ENCODE peak calls at places on chromosomes 11 and 22, in four cellular contexts. Z is fibroblast of pulmonary artery, D is hepatocyte, J is upper lobe of left lung. M is an unnamed sample.

GRCh38 chr22:37253164-37253660 is 9.1 kb upstream of the RAC2 start:
- DNase-seq in J (peak; percentile 6), D (no peak), Z (no peak), M (no peak)

GRCh38 chr11:127195791-127196190 is 195.2 kb upstream of the KIRREL3 start:
- DNase-seq in D (no peak), Z (no peak), J (no peak), M (no peak)

GRCh38 chr22:32202539-32203180 is 2.2 kb downstream of the RFPL2 start:
- DNase-seq in D (peak; percentile 84), Z (peak; percentile 41), J (peak; percentile 74), M (no peak)

GRCh38 chr11:18261721-18262120 is 4.3 kb upstream of the SAA1 start:
- DNase-seq in Z (no peak), D (no peak), J (no peak), M (no peak)

GRCh38 chr11:66529069-66529468 is 16.8 kb downstream of the ZDHHC24 start:
- DNase-seq in D (no peak), J (no peak), Z (no peak), M (no peak)

GRCh38 chr11:76469141-76469540 is 24.3 kb downstream of the EMSY start:
- DNase-seq in D (no peak), Z (no peak), J (no peak), M (no peak)

GRCh38 chr22:37560682-37561208 is 465 bp downstream of the CDC42EP1 start:
- DNase-seq in J (peak; percentile 46), D (peak; percentile 73), Z (peak; percentile 64), M (no peak)

GRCh38 chr11:114607753-114608459 is 12.3 kb upstream of the NXPE4 start:
- DNase-seq in Z (peak; percentile 4), J (no peak), D (no peak), M (peak; percentile 13)

GRCh38 chr22:47107431-47107830 is 345.0 kb downstream of the TBC1D22A start:
- DNase-seq in D (no peak), J (no peak), Z (peak; percentile 70), M (no peak)

GRCh38 chr11:16194566-16194965 is 161.8 kb downstream of the SOX6 start:
- DNase-seq in J (no peak), Z (peak; percentile 68), D (no peak), M (no peak)

GRCh38 chr11:104390696-104391095 is 226.7 kb upstream of the PDGFD start:
- DNase-seq in Z (peak; percentile 9), D (no peak), J (no peak), M (no peak)

GRCh38 chr11:16410479-16410878 is 54.1 kb upstream of the SOX6 start:
- DNase-seq in Z (no peak), J (no peak), D (no peak), M (no peak)

GRCh38 chr22:29782061-29782845 is 15.1 kb downstream of the UQCR10 start:
- DNase-seq in D (peak; percentile 42), J (peak; percentile 75), Z (peak; percentile 28), M (no peak)

GRCh38 chr11:116680349-116681125 is 92.2 kb downstream of the BUD13 start:
- DNase-seq in D (no peak), J (no peak), Z (no peak), M (no peak)

GRCh38 chr11:132610791-132611190 is 921.5 kb downstream of the OPCML start:
- DNase-seq in J (no peak), Z (no peak), D (no peak), M (no peak)

GRCh38 chr11:75035911-75036536 is 47.3 kb downstream of the NEU3 start:
- DNase-seq in Z (no peak), D (no peak), J (no peak), M (no peak)

GRCh38 chr22:27105142-27106025 is 448.0 kb downstream of the MIAT start:
- DNase-seq in D (peak; percentile 64), Z (peak; percentile 92), J (no peak), M (no peak)

GRCh38 chr11:133906241-133906640 is 50.5 kb downstream of the IGSF9B start:
- DNase-seq in J (no peak), D (no peak), Z (no peak), M (no peak)

GRCh38 chr22:23231471-23232093 is 51.3 kb downstream of the BCR start:
- DNase-seq in J (no peak), Z (no peak), D (no peak), M (no peak)

GRCh38 chr11:100778386-100778785 is 91.3 kb downstream of the ARHGAP42 start:
- DNase-seq in J (no peak), D (no peak), Z (no peak), M (no peak)

GRCh38 chr22:46737976-46738641 is at the start of gene CERK:
- DNase-seq in J (peak; percentile 81), Z (peak; percentile 71), D (peak; percentile 87), M (no peak)

GRCh38 chr22:21047035-21047661 is 1.4 kb downstream of the LRRC74B start:
- DNase-seq in D (no peak), Z (no peak), J (no peak), M (no peak)

GRCh38 chr11:60169264-60169915 is 13.5 kb downstream of the MS4A6A start:
- DNase-seq in D (no peak), Z (peak; percentile 47), J (no peak), M (no peak)

GRCh38 chr11:119729581-119730346 is 764 bp upstream of the NECTIN1 start:
- DNase-seq in D (peak; percentile 48), J (peak; percentile 71), Z (peak; percentile 73), M (no peak)

GRCh38 chr11:66479741-66480115 is 506 bp upstream of the DPP3 start:
- DNase-seq in D (no peak), Z (no peak), J (peak; percentile 66), M (peak; percentile 79)

GRCh38 chr11:2898366-2899079 is 12.9 kb upstream of the CDKN1C start:
- DNase-seq in J (peak; percentile 94), D (peak; percentile 46), Z (peak; percentile 94), M (no peak)

GRCh38 chr11:5380740-5381342 is 2.8 kb upstream of the OR51M1 start:
- DNase-seq in Z (peak; percentile 82), D (peak; percentile 79), J (peak; percentile 38), M (no peak)

GRCh38 chr22:46518542-46519325 is 18.7 kb downstream of the CELSR1 start:
- DNase-seq in Z (no peak), J (no peak), D (no peak), M (peak; percentile 56)

GRCh38 chr22:17104336-17104935 is 16.7 kb downstream of the TMEM121B start:
- DNase-seq in D (no peak), J (no peak), Z (no peak), M (no peak)

GRCh38 chr22:17105143-17106129 is 15.7 kb downstream of the TMEM121B start:
- DNase-seq in D (no peak), Z (no peak), J (no peak), M (no peak)

GRCh38 chr22:17107547-17107810 is 13.7 kb downstream of the TMEM121B start:
- DNase-seq in D (no peak), Z (no peak), J (no peak), M (no peak)

GRCh38 chr22:17106785-17107546 is 14.2 kb downstream of the TMEM121B start:
- DNase-seq in D (no peak), J (peak; percentile 54), Z (no peak), M (no peak)

DNA sequence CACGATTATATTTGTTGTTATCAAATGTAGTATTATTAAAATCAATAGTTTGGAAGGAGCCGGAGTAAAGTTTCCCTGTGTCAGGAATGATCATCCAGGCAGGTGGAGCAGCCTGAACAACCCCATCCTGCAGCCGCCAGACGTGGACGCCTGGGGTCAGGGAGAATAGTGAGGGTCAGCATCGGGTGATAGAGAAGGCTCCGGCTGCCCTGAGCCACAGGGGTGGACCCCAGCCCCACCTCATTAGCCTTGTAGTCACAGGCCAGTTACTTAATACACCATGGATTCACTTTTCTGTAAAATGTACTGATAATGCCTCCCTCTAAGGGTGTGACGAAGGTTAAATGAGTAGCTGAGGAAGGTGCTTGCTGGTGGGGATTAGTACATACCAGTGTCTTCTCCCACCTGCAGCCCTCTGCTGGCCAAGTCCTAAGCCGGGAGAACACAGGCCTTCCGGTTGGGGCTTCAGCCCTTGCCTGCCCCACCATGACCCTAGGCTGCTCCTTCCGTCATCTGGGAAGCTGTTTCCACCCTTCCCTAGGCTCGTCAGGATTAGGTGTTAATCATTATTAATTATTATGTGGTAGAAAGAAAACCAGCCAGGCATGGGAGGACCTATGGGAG is 14.9 kb downstream of the TMEM121B start:
- DNase-seq in Z (no peak), J (no peak), D (no peak), M (no peak)
- TF ChIP-seq CTCF in Z (no peak), J (no peak), D (no peak), M (no peak)

GRCh38 chr11:43574949-43575915 is 105.3 kb upstream of the HSD17B12 start:
- DNase-seq in J (no peak), Z (peak; percentile 68), D (peak; percentile 65), M (no peak)
- TF ChIP-seq CTCF in J (no peak), Z (no peak), D (no peak), M (no peak)

GRCh38 chr11:82675838-82676237 is 57.8 kb downstream of the FAM181B start:
- DNase-seq in Z (no peak), J (no peak), D (no peak), M (no peak)

GRCh38 chr11:82671451-82671850 is 62.2 kb downstream of the FAM181B start:
- DNase-seq in Z (no peak), J (no peak), D (no peak), M (no peak)

GRCh38 chr11:82680252-82680651 is 53.4 kb downstream of the FAM181B start:
- DNase-seq in Z (no peak), D (no peak), J (no peak), M (no peak)

GRCh38 chr11:82682003-82682751 is 51.5 kb downstream of the FAM181B start:
- DNase-seq in D (peak; percentile 77), J (no peak), Z (peak; percentile 82), M (no peak)

GRCh38 chr11:82676483-82677094 is 57.1 kb downstream of the FAM181B start:
- DNase-seq in D (no peak), J (no peak), Z (no peak), M (no peak)
- TF ChIP-seq CTCF in D (no peak), J (no peak), Z (peak; percentile 48), M (peak; percentile 64)

GRCh38 chr11:94302806-94303205 is 1.6 kb upstream of the IZUMO1R start:
- DNase-seq in D (no peak), J (no peak), Z (no peak), M (no peak)

GRCh38 chr11:94303884-94304459 is 408 bp upstream of the IZUMO1R start:
- DNase-seq in D (no peak), Z (no peak), J (no peak), M (no peak)

GRCh38 chr11:94295534-94295933 is 8.8 kb upstream of the IZUMO1R start:
- DNase-seq in Z (no peak), J (no peak), D (no peak), M (no peak)

GRCh38 chr11:94297967-94298576 is 6.3 kb upstream of the IZUMO1R start:
- DNase-seq in Z (no peak), D (no peak), J (no peak), M (no peak)
- TF ChIP-seq CTCF in Z (no peak), D (no peak), J (no peak), M (no peak)

DNA sequence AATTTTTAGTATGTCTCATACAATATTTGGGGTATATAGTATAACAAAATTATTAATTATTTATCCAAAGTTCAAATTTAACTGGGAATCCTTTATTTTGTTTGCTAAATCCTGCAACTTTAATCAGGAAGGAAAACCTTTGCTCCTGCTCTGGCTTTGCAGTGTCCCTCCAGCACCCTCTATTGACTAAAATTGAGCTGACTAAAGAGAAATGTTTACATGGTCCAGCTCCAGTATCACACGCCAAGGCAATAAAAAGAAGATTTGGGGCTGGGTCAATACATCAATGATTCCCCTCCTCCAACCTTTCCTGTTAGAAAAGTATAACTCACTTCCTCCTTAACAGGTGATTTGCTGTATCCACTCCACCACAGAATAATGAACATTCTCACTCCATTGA is 153.0 kb upstream of the LRRC4C start:
- DNase-seq in J (no peak), D (peak; percentile 11), Z (peak; percentile 2), M (no peak)
- TF ChIP-seq CTCF in J (no peak), D (peak; percentile 32), Z (peak; percentile 15), M (peak; percentile 43)